ENCODE peak calls at places on chromosomes 13 and 19, in four cellular contexts. Z is fibroblast of lung, F is heart left ventricle, B is right cardiac atrium. R is an unnamed sample. For H3K4me1, the result is how much of the 10 kb centered on the place peaks cover.

GRCh38 chr13:85492283-85492682 is 306.9 kb downstream of the SLITRK6 start:
- DNase-seq in Z (no peak), F (no peak), B (no peak), R (no peak)

GRCh38 chr19:50696065-50696425 is 23.6 kb downstream of the SHANK1 start:
- DNase-seq in Z (no peak), F (no peak), B (no peak), R (no peak)

GRCh38 chr19:15072930-15073647 is 8.9 kb upstream of the OR1I1 start:
- DNase-seq in Z (no peak), F (no peak), B (no peak), R (no peak)

GRCh38 chr19:18118420-18119242 is 21.1 kb downstream of the MAST3 start:
- DNase-seq in Z (peak), F (no peak), B (no peak), R (no peak)

GRCh38 chr13:41700790-41701310 is 243.5 kb downstream of the RGCC start:
- DNase-seq in Z (peak), F (peak), B (no peak), R (no peak)

GRCh38 chr19:42436006-42436405 is 6.7 kb downstream of the CXCL17 start:
- DNase-seq in Z (no peak), F (no peak), B (peak), R (no peak)

GRCh38 chr13:42001580-42001979 is 40.7 kb upstream of the VWA8 start:
- DNase-seq in Z (peak), F (no peak), B (no peak), R (no peak)

GRCh38 chr13:39370048-39370447 is 232.9 kb downstream of the LHFPL6 start:
- DNase-seq in Z (no peak), F (no peak), B (no peak), R (no peak)

GRCh38 chr13:104953588-104953987 is 1581.9 kb downstream of the EFNB2 start:
- DNase-seq in Z (no peak), F (no peak), B (no peak), R (no peak)

GRCh38 chr13:76813874-76814273 is 72.3 kb downstream of the KCTD12 start:
- DNase-seq in Z (no peak), F (no peak), B (no peak), R (no peak)

GRCh38 chr19:35404879-35405622 is 34.2 kb downstream of the GPR42 start:
- DNase-seq in Z (peak), F (peak), B (peak), R (no peak)

GRCh38 chr19:5035817-5036732 is 67.2 kb downstream of the KDM4B start:
- DNase-seq in Z (no peak), F (no peak), B (no peak), R (no peak)

GRCh38 chr13:40060318-40061007 is 405.0 kb downstream of the COG6 start:
- DNase-seq in Z (peak), F (peak), B (peak), R (no peak)

GRCh38 chr13:57627663-57628062 is 3.9 kb upstream of the PCDH17 start:
- DNase-seq in Z (peak), F (no peak), B (no peak), R (no peak)

GRCh38 chr13:82634946-82635345 is 1247.3 kb downstream of the SLITRK1 start:
- DNase-seq in Z (no peak), F (no peak), B (no peak), R (no peak)

GRCh38 chr19:47779524-47780214 is 1.2 kb downstream of the SELENOW start:
- DNase-seq in Z (no peak), F (peak), B (peak), R (no peak)

GRCh38 chr13:23856008-23856750 is 33.0 kb downstream of the MIPEP start:
- DNase-seq in Z (no peak), F (no peak), B (no peak), R (no peak)

GRCh38 chr19:43469160-43469480 is 3.7 kb upstream of the LYPD3 start:
- DNase-seq in Z (no peak), F (no peak), B (no peak), R (no peak)

GRCh38 chr13:91361755-91362271 is 14.3 kb downstream of the MIR17HG start:
- DNase-seq in Z (no peak), F (no peak), B (no peak), R (no peak)

GRCh38 chr19:58558066-58558622 is at the start of gene UBE2M:
- DNase-seq in Z (peak), F (peak), B (peak), R (peak)
- H3K4me1 ChIP-seq in Z (under half), F (half or more), B (under half), R (half or more)

DNA sequence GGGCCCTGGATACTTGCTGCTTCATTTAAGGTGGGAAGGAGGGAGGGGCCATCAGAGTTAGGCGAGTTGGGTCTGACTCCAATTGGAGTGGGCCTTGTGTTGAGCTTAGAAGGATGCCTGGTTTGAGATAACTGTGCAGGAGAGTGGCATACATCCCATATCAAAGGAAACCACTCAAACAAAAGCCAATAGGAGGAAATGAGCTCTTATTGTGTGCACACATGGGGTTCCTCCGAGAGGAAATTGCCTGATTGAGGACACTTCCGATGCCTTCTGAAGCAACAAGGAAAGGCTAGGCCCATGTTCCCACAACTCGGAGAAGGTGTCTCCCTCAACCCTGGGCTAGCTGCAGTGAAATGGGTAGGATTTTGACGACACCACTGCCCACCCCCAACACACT is 19.6 kb downstream of the MBNL2 start:
- DNase-seq in Z (no peak), F (peak), B (no peak), R (no peak)
- H3K4me1 ChIP-seq in Z (under half), F (half or more), B (under half), R (under half)

DNA sequence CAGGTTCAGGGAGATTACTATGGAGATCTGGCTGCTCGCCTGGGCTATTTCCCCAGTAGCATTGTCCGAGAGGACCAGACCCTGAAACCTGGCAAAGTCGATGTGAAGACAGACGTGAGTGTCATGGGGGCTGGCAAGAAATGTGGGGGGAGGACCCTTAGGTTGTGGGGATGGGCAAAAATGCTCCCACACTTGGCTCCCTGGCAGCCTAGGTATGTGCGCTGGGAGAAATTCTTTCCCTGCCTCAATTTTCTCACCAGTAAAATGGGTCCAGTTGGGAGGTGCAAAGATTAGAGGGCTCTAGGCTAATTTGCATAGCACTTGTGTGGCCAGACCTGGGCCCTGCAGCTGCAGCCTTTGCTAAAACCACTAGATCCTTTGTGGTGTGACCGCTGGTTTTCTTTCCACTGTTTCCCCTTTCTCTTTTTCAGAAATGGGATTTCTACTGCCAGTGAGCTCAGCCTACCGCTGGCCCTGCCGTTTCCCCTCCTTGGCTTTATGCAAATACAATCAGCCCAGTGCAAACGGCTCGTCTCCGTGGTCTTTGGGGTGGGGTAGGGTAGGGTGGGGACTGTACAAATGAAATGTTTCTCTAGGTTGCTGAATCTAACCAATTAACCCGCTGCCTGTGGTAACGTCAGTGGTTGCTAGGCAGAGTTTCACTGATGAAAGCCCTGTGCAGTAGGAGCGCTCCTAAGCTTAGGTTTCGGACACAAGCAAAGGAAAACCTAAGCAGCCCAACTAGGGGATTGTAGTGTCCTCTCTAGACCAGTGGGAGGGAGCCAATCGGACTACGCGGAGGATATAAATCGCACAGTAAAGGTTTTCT is 867 bp upstream of the RAB4B start:
- DNase-seq in Z (peak), F (peak), B (peak), R (peak)
- H3K4me1 ChIP-seq in Z (under half), F (under half), B (under half), R (under half)

DNA sequence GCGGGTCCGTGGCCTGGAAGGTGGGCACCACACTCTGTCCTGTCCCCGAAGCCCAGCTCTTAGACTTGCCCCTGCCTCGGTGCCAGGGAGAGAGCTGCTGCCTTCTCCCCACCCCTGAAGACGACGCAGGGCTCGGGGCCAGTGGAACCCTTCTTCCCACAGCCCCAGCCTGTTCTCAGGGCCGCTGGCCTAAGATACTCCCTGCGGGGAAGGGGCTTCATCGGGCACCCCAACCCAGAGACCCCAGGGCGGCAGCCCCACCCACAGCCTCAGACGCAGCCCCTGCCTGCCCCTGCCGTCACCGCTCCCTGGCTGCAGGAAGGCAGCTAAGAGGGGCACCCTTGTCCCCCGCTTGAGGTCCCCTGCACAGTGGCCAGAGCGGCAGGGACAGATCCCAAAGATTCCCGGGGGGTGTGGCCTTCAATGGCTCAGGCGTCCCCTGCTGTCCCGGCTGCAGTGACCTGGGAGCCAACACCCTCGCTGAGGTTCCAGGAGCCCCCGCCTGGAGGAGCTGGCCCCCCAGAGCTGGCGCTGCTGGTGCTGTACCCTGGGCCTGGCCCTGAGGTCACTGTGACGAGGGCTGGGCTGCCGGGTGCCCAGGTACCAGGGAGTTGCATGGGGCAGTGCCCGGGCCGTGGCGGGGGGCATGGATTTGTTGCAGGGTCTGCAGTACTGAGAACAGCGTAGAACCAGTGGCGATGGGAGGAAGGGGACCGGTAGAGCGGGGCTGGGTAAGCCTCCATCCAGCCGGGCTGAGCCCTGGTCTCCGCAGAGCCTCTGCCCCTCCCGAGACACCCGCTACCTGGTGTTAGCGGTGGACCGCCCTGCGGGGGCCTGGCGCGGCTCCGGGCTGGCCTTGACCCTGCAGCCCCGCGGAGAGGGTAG is 999 bp downstream of the AMH start:
- DNase-seq in Z (no peak), F (no peak), B (no peak), R (no peak)
- H3K4me1 ChIP-seq in Z (under half), F (under half), B (under half), R (under half)

DNA sequence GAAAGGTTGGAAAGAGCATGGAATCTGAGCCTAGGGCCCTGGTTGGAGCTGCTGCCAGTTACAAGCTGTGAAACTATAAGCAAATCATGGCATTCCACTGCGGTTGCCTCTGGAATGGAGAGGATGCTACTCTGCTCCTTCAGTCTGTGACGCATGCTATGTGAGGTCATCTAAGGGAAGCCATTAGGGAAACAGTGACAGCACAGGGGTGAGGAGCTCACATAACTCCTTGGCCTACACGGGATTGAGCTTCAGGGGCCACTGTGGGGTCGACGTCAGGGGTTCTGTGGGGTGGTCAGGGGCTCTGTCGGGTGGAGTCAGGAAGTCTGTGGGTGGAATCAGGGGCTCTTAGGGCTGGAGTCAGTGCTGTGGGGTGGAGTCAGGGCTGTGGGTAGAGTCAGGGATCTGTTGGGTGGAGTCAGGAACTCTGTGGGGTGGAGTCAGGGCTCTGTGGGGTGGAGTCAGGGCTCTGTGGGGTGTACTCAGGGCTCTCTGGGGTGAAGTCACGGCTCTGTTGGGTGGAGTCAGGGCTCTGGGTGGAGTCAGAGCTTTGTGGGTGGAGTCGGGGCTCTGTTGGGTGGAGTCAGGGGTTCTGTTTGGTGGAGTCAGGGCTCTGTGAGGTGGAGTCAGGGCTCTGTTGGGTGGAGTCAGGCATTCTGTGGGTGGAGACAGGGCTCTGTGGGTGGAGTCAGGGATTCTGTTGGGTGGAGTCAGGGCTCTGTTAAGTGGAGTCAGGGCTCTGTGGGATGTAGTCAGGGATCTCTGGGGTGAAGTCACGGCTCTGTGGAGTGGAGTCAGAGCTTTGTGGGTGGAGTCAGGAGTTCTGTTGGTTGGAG is 35.8 kb upstream of the MEDAG start:
- DNase-seq in Z (peak), F (peak), B (peak), R (no peak)
- H3K4me1 ChIP-seq in Z (half or more), F (under half), B (under half), R (under half)

GRCh38 chr13:112729408-112729807 is 39.6 kb downstream of the ATP11A start:
- DNase-seq in Z (no peak), F (peak), B (peak), R (no peak)
- H3K4me1 ChIP-seq in Z (under half), F (half or more), B (under half), R (under half)

GRCh38 chr19:13010992-13011652 is 15.8 kb downstream of the NFIX start:
- DNase-seq in Z (no peak), F (no peak), B (no peak), R (no peak)

GRCh38 chr19:13011653-13012389 is 16.5 kb downstream of the NFIX start:
- DNase-seq in Z (no peak), F (no peak), B (no peak), R (no peak)

GRCh38 chr19:13008926-13009787 is 13.9 kb downstream of the NFIX start:
- DNase-seq in Z (no peak), F (no peak), B (no peak), R (no peak)

GRCh38 chr19:13012390-13012689 is 17.1 kb downstream of the NFIX start:
- DNase-seq in Z (no peak), F (no peak), B (no peak), R (no peak)

DNA sequence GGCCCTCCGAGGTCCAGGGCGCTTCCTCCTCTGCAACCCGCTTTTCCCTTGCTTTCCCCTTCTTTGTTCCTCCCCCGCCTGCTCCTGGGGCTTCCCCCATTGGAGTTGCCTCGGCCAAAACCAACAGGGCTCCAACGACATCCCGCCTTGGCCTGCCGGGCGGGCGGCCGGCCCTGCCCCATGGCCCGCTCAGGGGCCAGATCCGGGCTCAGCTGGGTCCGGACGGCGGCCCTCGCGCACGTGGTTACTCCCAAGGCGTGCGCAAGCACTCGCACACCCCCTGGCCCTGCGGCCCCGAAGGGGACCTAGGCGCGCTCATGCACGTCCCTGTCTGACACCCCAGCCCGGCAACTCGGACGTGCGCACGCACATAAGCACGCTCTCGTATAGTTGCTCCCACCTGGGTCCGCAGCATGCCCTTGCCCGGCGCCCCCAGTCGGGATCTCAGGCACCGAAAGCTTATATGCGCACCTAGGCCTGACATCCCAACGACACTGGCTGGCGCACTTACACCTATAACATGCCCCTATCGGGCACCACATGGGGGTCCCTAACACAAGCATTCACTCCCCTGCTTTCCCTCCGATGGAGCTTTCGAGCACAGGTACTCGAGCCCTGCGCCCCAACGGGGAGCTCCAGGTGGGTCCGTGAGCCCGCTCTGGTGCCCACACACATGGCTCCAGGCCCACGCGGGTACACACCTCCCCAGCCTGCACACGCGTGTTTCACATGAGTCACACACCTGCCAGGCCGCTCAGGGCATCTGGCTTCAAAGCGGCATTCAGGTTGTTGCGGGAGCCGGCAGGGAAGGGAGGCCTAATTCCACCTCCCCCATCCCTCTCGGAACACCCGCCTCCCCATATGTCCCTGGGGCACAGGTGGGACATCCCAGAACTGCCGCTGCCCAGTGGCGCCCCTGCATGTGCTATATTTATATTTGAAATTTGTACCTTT is 15.0 kb downstream of the NFIX start:
- DNase-seq in Z (no peak), F (no peak), B (peak), R (no peak)
- H3K4me1 ChIP-seq in Z (under half), F (half or more), B (under half), R (under half)

GRCh38 chr19:52155596-52156359 is 15.6 kb downstream of the ZNF836 start:
- DNase-seq in Z (no peak), F (no peak), B (no peak), R (no peak)
- H3K4me1 ChIP-seq in Z (under half), F (under half), B (under half), R (under half)

GRCh38 chr19:10720607-10721125 is 2.8 kb downstream of the DNM2 start:
- DNase-seq in Z (no peak), F (no peak), B (no peak), R (no peak)
- H3K4me1 ChIP-seq in Z (under half), F (under half), B (under half), R (under half)

R was measured in effector memory CD4-positive, alpha-beta T cell.